ENCODE peak calls at places on chromosomes 13 and 19, in eight cellular contexts. One of them, this sample, is unnamed. For H3K4me1, the result is how much of the 10 kb centered on the place peaks cover.

GRCh38 chr19:47464619-47465018 is 7.1 kb downstream of the SLC8A2 start:
- DNase-seq in right lobe of liver: no peak
- DNase-seq in thoracic aorta: no peak
- DNase-seq in lung: no peak
- DNase-seq in left lung: no peak
- DNase-seq in esophagus squamous epithelium: no peak
- DNase-seq in CD4-positive, alpha-beta memory T cell: no peak
- DNase-seq in aorta: no peak
- DNase-seq in this sample: no peak

GRCh38 chr13:80783926-80784325 is 443.0 kb upstream of the SPRY2 start:
- DNase-seq in right lobe of liver: no peak
- DNase-seq in aorta: no peak
- DNase-seq in CD4-positive, alpha-beta memory T cell: no peak
- DNase-seq in esophagus squamous epithelium: no peak
- DNase-seq in lung: no peak
- DNase-seq in left lung: no peak
- DNase-seq in thoracic aorta: no peak
- DNase-seq in this sample: no peak

GRCh38 chr19:47379398-47379938 is 30.4 kb downstream of the DHX34 start:
- DNase-seq in thoracic aorta: no peak
- DNase-seq in CD4-positive, alpha-beta memory T cell: no peak
- DNase-seq in right lobe of liver: no peak
- DNase-seq in aorta: no peak
- DNase-seq in left lung: no peak
- DNase-seq in esophagus squamous epithelium: no peak
- DNase-seq in lung: no peak
- DNase-seq in this sample: no peak

GRCh38 chr19:10871711-10872550 is 578 bp downstream of the CARM1 start:
- DNase-seq in aorta: peak
- DNase-seq in CD4-positive, alpha-beta memory T cell: no peak
- DNase-seq in left lung: peak
- DNase-seq in lung: peak
- DNase-seq in esophagus squamous epithelium: no peak
- DNase-seq in thoracic aorta: no peak
- DNase-seq in right lobe of liver: peak
- DNase-seq in this sample: peak

GRCh38 chr19:18895828-18896341 is at the start of gene CERS1:
- DNase-seq in esophagus squamous epithelium: no peak
- DNase-seq in left lung: no peak
- DNase-seq in right lobe of liver: no peak
- DNase-seq in thoracic aorta: no peak
- DNase-seq in lung: no peak
- DNase-seq in CD4-positive, alpha-beta memory T cell: no peak
- DNase-seq in aorta: no peak
- DNase-seq in this sample: no peak

GRCh38 chr13:29763426-29764180 is 86.8 kb downstream of the UBL3 start:
- DNase-seq in thoracic aorta: no peak
- DNase-seq in right lobe of liver: no peak
- DNase-seq in CD4-positive, alpha-beta memory T cell: no peak
- DNase-seq in lung: no peak
- DNase-seq in left lung: no peak
- DNase-seq in esophagus squamous epithelium: no peak
- DNase-seq in aorta: no peak
- DNase-seq in this sample: no peak

GRCh38 chr19:45092747-45093678 is at the start of gene PPP1R37:
- DNase-seq in CD4-positive, alpha-beta memory T cell: peak
- DNase-seq in esophagus squamous epithelium: peak
- DNase-seq in aorta: peak
- DNase-seq in left lung: peak
- DNase-seq in lung: peak
- DNase-seq in thoracic aorta: peak
- DNase-seq in right lobe of liver: peak
- DNase-seq in this sample: peak

GRCh38 chr13:38045278-38046048 is 175.9 kb upstream of the TRPC4 start:
- DNase-seq in CD4-positive, alpha-beta memory T cell: no peak
- DNase-seq in thoracic aorta: no peak
- DNase-seq in esophagus squamous epithelium: no peak
- DNase-seq in lung: no peak
- DNase-seq in right lobe of liver: no peak
- DNase-seq in aorta: no peak
- DNase-seq in left lung: no peak
- DNase-seq in this sample: no peak

GRCh38 chr19:40662925-40663711 is 27.3 kb downstream of the NUMBL start:
- DNase-seq in esophagus squamous epithelium: peak
- DNase-seq in CD4-positive, alpha-beta memory T cell: peak
- DNase-seq in lung: peak
- DNase-seq in left lung: peak
- DNase-seq in aorta: peak
- DNase-seq in right lobe of liver: peak
- DNase-seq in thoracic aorta: peak
- DNase-seq in this sample: peak

GRCh38 chr19:17163652-17164051 is 51.5 kb upstream of the USE1 start:
- DNase-seq in thoracic aorta: no peak
- DNase-seq in aorta: no peak
- DNase-seq in right lobe of liver: no peak
- DNase-seq in esophagus squamous epithelium: no peak
- DNase-seq in left lung: no peak
- DNase-seq in lung: no peak
- DNase-seq in CD4-positive, alpha-beta memory T cell: no peak
- DNase-seq in this sample: no peak
- H3K4me1 ChIP-seq in thoracic aorta: under half
- H3K4me1 ChIP-seq in aorta: under half
- H3K4me1 ChIP-seq in right lobe of liver: under half
- H3K4me1 ChIP-seq in esophagus squamous epithelium: under half
- H3K4me1 ChIP-seq in left lung: under half
- H3K4me1 ChIP-seq in lung: under half
- H3K4me1 ChIP-seq in CD4-positive, alpha-beta memory T cell: under half
- H3K4me1 ChIP-seq in this sample: under half

GRCh38 chr19:54612428-54612827 is 17.9 kb upstream of the LILRB1 start:
- DNase-seq in esophagus squamous epithelium: no peak
- DNase-seq in CD4-positive, alpha-beta memory T cell: no peak
- DNase-seq in aorta: no peak
- DNase-seq in right lobe of liver: no peak
- DNase-seq in lung: no peak
- DNase-seq in left lung: no peak
- DNase-seq in thoracic aorta: no peak
- DNase-seq in this sample: no peak
- H3K4me1 ChIP-seq in esophagus squamous epithelium: under half
- H3K4me1 ChIP-seq in CD4-positive, alpha-beta memory T cell: under half
- H3K4me1 ChIP-seq in aorta: under half
- H3K4me1 ChIP-seq in right lobe of liver: under half
- H3K4me1 ChIP-seq in lung: under half
- H3K4me1 ChIP-seq in left lung: under half
- H3K4me1 ChIP-seq in thoracic aorta: under half
- H3K4me1 ChIP-seq in this sample: under half

GRCh38 chr19:42247631-42248199 is 5.3 kb upstream of the GSK3A start:
- DNase-seq in lung: no peak
- DNase-seq in esophagus squamous epithelium: no peak
- DNase-seq in left lung: no peak
- DNase-seq in thoracic aorta: no peak
- DNase-seq in right lobe of liver: no peak
- DNase-seq in aorta: no peak
- DNase-seq in CD4-positive, alpha-beta memory T cell: no peak
- DNase-seq in this sample: no peak
- H3K4me1 ChIP-seq in lung: under half
- H3K4me1 ChIP-seq in esophagus squamous epithelium: under half
- H3K4me1 ChIP-seq in left lung: half or more
- H3K4me1 ChIP-seq in thoracic aorta: half or more
- H3K4me1 ChIP-seq in right lobe of liver: under half
- H3K4me1 ChIP-seq in aorta: under half
- H3K4me1 ChIP-seq in CD4-positive, alpha-beta memory T cell: under half
- H3K4me1 ChIP-seq in this sample: under half

GRCh38 chr19:13005861-13006370 is 10.6 kb downstream of the NFIX start:
- DNase-seq in aorta: no peak
- DNase-seq in esophagus squamous epithelium: no peak
- DNase-seq in left lung: no peak
- DNase-seq in right lobe of liver: no peak
- DNase-seq in lung: no peak
- DNase-seq in CD4-positive, alpha-beta memory T cell: no peak
- DNase-seq in thoracic aorta: no peak
- DNase-seq in this sample: no peak

GRCh38 chr19:13005253-13005652 is 10.0 kb downstream of the NFIX start:
- DNase-seq in thoracic aorta: no peak
- DNase-seq in CD4-positive, alpha-beta memory T cell: no peak
- DNase-seq in esophagus squamous epithelium: no peak
- DNase-seq in left lung: no peak
- DNase-seq in aorta: no peak
- DNase-seq in right lobe of liver: no peak
- DNase-seq in lung: no peak
- DNase-seq in this sample: no peak

GRCh38 chr19:13002389-13002898 is 7.2 kb downstream of the NFIX start:
- DNase-seq in thoracic aorta: no peak
- DNase-seq in aorta: peak
- DNase-seq in esophagus squamous epithelium: no peak
- DNase-seq in right lobe of liver: no peak
- DNase-seq in CD4-positive, alpha-beta memory T cell: no peak
- DNase-seq in left lung: no peak
- DNase-seq in lung: no peak
- DNase-seq in this sample: no peak

GRCh38 chr19:13002970-13003540 is 7.8 kb downstream of the NFIX start:
- DNase-seq in thoracic aorta: no peak
- DNase-seq in esophagus squamous epithelium: no peak
- DNase-seq in left lung: no peak
- DNase-seq in right lobe of liver: no peak
- DNase-seq in CD4-positive, alpha-beta memory T cell: no peak
- DNase-seq in aorta: no peak
- DNase-seq in lung: no peak
- DNase-seq in this sample: no peak

GRCh38 chr19:13004273-13004672 is 9.0 kb downstream of the NFIX start:
- DNase-seq in aorta: no peak
- DNase-seq in thoracic aorta: no peak
- DNase-seq in lung: no peak
- DNase-seq in esophagus squamous epithelium: no peak
- DNase-seq in left lung: no peak
- DNase-seq in right lobe of liver: no peak
- DNase-seq in CD4-positive, alpha-beta memory T cell: no peak
- DNase-seq in this sample: no peak
- H3K4me1 ChIP-seq in aorta: under half
- H3K4me1 ChIP-seq in thoracic aorta: half or more
- H3K4me1 ChIP-seq in lung: under half
- H3K4me1 ChIP-seq in esophagus squamous epithelium: half or more
- H3K4me1 ChIP-seq in left lung: half or more
- H3K4me1 ChIP-seq in right lobe of liver: under half
- H3K4me1 ChIP-seq in CD4-positive, alpha-beta memory T cell: under half
- H3K4me1 ChIP-seq in this sample: under half

DNA sequence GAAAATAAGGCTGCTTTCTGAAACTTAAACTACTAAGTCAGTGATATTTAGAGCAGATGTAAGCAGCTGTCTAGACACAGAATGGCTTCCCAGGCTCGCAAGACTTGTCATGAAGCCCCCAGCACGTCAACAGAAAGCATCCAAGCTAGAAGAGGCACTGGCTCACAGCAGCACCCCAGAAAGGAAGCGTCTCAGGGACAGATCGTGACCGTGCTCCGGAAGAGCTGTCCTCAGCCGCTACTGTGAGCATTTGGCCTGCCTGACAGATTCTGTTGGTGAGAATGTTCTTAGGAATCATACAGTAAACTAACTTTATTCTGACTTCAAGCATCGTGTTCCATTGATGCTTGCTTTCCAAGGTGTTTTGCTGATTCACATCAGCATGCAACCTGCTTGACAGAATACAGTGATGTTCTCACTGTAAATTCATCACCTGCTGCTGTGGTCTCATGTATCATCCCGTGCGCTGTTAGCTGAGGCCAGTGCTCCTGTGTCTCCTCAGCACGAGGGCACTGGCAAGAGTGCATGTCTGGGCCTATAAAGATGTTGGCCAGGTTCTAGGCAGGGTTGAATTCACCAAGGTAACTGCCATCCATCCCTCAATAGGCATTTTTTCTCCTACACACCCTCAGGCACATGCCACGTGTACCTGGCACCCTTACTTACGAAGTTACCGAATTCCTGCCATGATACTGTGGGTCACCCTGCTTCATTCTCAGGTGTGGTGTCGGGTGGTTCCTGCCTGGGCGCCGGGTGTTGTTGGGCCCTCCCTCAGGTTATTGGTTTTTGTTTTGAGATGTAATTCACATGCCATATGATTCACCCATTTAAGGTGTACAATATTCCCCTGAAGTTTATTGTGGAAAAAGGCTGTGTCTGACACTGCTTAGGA is 15.9 kb downstream of the SPINT2 start:
- DNase-seq in CD4-positive, alpha-beta memory T cell: no peak
- DNase-seq in right lobe of liver: no peak
- DNase-seq in lung: no peak
- DNase-seq in thoracic aorta: no peak
- DNase-seq in esophagus squamous epithelium: no peak
- DNase-seq in aorta: no peak
- DNase-seq in left lung: no peak
- DNase-seq in this sample: no peak
- H3K4me1 ChIP-seq in CD4-positive, alpha-beta memory T cell: under half
- H3K4me1 ChIP-seq in right lobe of liver: under half
- H3K4me1 ChIP-seq in lung: under half
- H3K4me1 ChIP-seq in thoracic aorta: half or more
- H3K4me1 ChIP-seq in esophagus squamous epithelium: under half
- H3K4me1 ChIP-seq in aorta: under half
- H3K4me1 ChIP-seq in left lung: half or more
- H3K4me1 ChIP-seq in this sample: under half

GRCh38 chr19:49766007-49766937 is 529 bp upstream of the AP2A1 start:
- DNase-seq in left lung: peak
- DNase-seq in lung: peak
- DNase-seq in CD4-positive, alpha-beta memory T cell: peak
- DNase-seq in right lobe of liver: peak
- DNase-seq in aorta: peak
- DNase-seq in esophagus squamous epithelium: peak
- DNase-seq in thoracic aorta: peak
- DNase-seq in this sample: peak
- H3K4me1 ChIP-seq in left lung: under half
- H3K4me1 ChIP-seq in lung: under half
- H3K4me1 ChIP-seq in CD4-positive, alpha-beta memory T cell: under half
- H3K4me1 ChIP-seq in right lobe of liver: under half
- H3K4me1 ChIP-seq in aorta: under half
- H3K4me1 ChIP-seq in esophagus squamous epithelium: under half
- H3K4me1 ChIP-seq in thoracic aorta: under half
- H3K4me1 ChIP-seq in this sample: under half

This sample was measured in CD4-positive, CD25-positive, alpha-beta regulatory T cell.